ENCODE peak calls at places on chromosomes 16 and 17, in eight cellular contexts. N is GM12892, M is spleen, C is A549, W is stomach, Z is HCT116, P is lower leg skin, X is Peyer's patch. Y is an unnamed sample.

GRCh38 chr17:77460514-77461046 is 319.8 kb downstream of the SEC14L1 start:
- DNase-seq in N (no peak), M (no peak), C (no peak), W (no peak), Z (no peak), P (no peak), X (no peak), Y (no peak)

GRCh38 chr16:59113009-59113408 is 378.9 kb upstream of the GOT2 start:
- DNase-seq in N (no peak), M (no peak), C (no peak), W (no peak), Z (no peak), P (no peak), X (no peak), Y (no peak)

GRCh38 chr16:78551487-78552085 is 452.1 kb downstream of the WWOX start:
- DNase-seq in N (no peak), M (no peak), C (no peak), W (no peak), Z (no peak), P (no peak), X (no peak), Y (no peak)

GRCh38 chr16:24539850-24540484 is 601 bp downstream of the RBBP6 start:
- DNase-seq in N (peak; percentile 25), M (peak; percentile 95), C (no peak), W (peak; percentile 67), Z (no peak), P (no peak), X (peak; percentile 76), Y (no peak)

GRCh38 chr16:919658-920631 is 50.8 kb downstream of the LMF1 start:
- DNase-seq in N (no peak), M (peak; percentile 75), C (no peak), W (no peak), Z (no peak), P (peak; percentile 22), X (no peak), Y (no peak)

GRCh38 chr17:44024853-44025252 is 10.1 kb upstream of the TMEM101 start:
- DNase-seq in N (no peak), M (no peak), C (no peak), W (no peak), Z (no peak), P (no peak), X (no peak), Y (no peak)

GRCh38 chr16:1548727-1549126 is 15.3 kb downstream of the TMEM204 start:
- DNase-seq in N (no peak), M (no peak), C (no peak), W (no peak), Z (no peak), P (no peak), X (no peak), Y (no peak)

GRCh38 chr17:39676198-39676819 is 8.1 kb downstream of the PNMT start:
- DNase-seq in N (no peak), M (peak; percentile 89), C (no peak), W (peak; percentile 84), Z (no peak), P (no peak), X (peak; percentile 81), Y (no peak)

GRCh38 chr17:7043544-7044268 is at the start of gene SLC16A11:
- DNase-seq in N (no peak), M (peak; percentile 88), C (no peak), W (peak; percentile 59), Z (no peak), P (peak; percentile 44), X (peak; percentile 83), Y (no peak)

GRCh38 chr17:81285179-81285878 is 9.8 kb downstream of the SLC38A10 start:
- DNase-seq in N (peak; percentile 70), M (peak; percentile 95), C (no peak), W (peak; percentile 56), Z (no peak), P (peak; percentile 65), X (peak; percentile 80), Y (no peak)

GRCh38 chr17:60743812-60744211 is 66.2 kb downstream of the BCAS3 start:
- DNase-seq in N (no peak), M (no peak), C (no peak), W (no peak), Z (peak; percentile 28), P (no peak), X (no peak), Y (no peak)

GRCh38 chr16:12426122-12426521 is 377.6 kb downstream of the CPPED1 start:
- DNase-seq in N (no peak), M (no peak), C (no peak), W (no peak), Z (no peak), P (no peak), X (no peak), Y (no peak)

GRCh38 chr17:17711708-17712141 is 30.5 kb downstream of the RAI1 start:
- DNase-seq in N (no peak), M (no peak), C (no peak), W (peak; percentile 55), Z (no peak), P (no peak), X (no peak), Y (no peak)

GRCh38 chr17:7720125-7720524 is 2.6 kb downstream of the DNAH2 start:
- DNase-seq in N (no peak), M (no peak), C (no peak), W (no peak), Z (no peak), P (no peak), X (no peak), Y (no peak)

GRCh38 chr17:5585814-5586558 is 1.7 kb upstream of the NLRP1 start:
- DNase-seq in N (no peak), M (no peak), C (no peak), W (no peak), Z (no peak), P (no peak), X (no peak), Y (no peak)

GRCh38 chr17:44004761-44005526 is 522 bp downstream of the NAGS start:
- DNase-seq in N (no peak), M (peak; percentile 81), C (no peak), W (peak; percentile 36), Z (no peak), P (no peak), X (peak; percentile 85), Y (no peak)

GRCh38 chr17:13474073-13474800 is 127.5 kb downstream of the HS3ST3A1 start:
- DNase-seq in N (no peak), M (no peak), C (no peak), W (no peak), Z (no peak), P (no peak), X (no peak), Y (no peak)

GRCh38 chr16:89749637-89750036 is 28.3 kb downstream of the ZNF276 start:
- DNase-seq in N (no peak), M (peak; percentile 85), C (no peak), W (peak; percentile 60), Z (no peak), P (no peak), X (no peak), Y (no peak)

GRCh38 chr17:65487161-65487560 is 74.3 kb downstream of the AXIN2 start:
- DNase-seq in N (no peak), M (no peak), C (no peak), W (no peak), Z (no peak), P (no peak), X (no peak), Y (no peak)

DNA sequence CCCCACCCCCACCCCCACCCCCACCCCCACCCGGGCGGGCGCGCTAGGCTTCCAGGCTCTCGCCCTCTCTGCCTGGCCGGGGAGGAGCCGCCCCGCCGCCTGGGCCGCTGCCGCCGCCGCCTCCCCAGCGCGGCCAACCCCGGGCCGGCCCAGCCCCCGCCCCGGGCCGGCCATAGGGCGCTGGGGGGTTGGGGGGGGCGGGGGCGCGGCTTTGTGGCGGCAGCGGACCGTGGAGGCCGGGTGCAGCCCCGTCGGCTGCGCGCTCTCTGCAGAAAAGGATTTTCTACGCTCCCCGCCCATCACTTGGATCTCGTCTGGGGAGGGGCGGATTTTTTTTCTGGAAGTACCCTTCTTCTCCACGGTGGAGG is 230.9 kb downstream of the MRTFB start:
- DNase-seq in N (peak; percentile 79), M (no peak), C (peak; percentile 56), W (peak; percentile 62), Z (no peak), P (no peak), X (peak; percentile 55), Y (peak; percentile 80)
- TF ChIP-seq POLR2A in N (no peak), M (no peak), C (peak; percentile 47), W (no peak), Z (no peak), P (no peak), X (no peak), Y (peak; percentile 46)

DNA sequence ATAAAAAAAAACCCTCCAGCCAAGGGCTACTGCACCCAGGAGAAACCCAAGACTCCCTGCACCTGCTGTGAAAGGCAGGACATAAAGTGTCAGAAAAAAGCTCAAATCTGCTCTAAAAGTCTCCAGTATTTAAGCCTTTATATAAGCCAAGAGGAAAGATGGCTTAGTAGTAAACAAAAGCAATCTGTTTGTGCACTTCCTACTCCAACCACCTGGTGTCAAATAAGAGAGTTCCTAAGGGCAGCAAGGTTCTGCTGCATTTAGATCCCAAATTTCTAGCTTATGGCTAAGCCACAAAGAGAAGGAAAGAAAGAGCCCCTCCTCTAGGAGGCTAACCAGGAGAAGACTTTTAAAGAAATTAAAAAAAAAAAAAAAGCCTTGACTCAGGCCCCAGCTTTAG is 20.6 kb downstream of the ACSM1 start:
- DNase-seq in N (no peak), M (no peak), C (no peak), W (no peak), Z (no peak), P (no peak), X (no peak), Y (no peak)
- TF ChIP-seq POLR2A in N (no peak), M (no peak), C (no peak), W (no peak), Z (no peak), P (no peak), X (no peak), Y (no peak)

GRCh38 chr17:80269405-80269807 is 8.8 kb downstream of the RNF213 start:
- DNase-seq in N (no peak), M (no peak), C (no peak), W (no peak), Z (no peak), P (no peak), X (no peak), Y (no peak)
- TF ChIP-seq POLR2A in N (no peak), M (no peak), C (no peak), W (no peak), Z (no peak), P (no peak), X (no peak), Y (no peak)

DNA sequence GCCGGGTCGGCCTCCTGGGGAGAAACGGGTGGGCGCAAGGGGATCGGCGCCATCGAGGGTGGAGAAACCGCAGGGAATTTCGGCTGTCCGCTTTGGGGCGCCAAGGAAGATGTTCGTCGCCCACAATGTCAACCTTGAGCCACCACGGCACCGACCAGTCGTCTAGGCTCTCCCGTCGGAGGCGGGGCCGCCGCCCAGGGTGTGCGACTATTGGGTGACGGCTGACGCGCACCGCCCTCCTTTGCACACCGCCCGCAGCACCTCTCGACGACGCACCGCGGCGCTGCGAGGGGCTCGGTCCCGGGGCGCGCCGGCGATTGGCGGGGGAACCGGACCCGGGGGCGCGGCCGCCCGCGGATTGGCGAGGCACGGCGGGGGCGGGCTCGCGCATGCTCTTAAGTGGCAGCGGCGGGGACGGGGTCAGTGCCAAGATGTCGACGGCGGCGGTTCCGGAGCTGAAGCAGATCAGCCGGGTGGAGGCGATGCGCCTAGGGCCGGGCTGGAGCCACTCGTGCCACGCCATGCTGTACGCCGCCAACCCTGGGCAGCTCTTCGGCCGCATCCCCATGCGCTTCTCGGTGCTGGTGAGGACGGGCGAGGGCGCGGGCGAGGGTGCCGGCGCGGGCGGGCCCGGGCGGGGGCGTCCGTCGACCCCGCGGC is at the start of gene NUDT16L1:
- DNase-seq in N (peak; percentile 99), M (peak; percentile 99), C (peak; percentile 97), W (peak; percentile 98), Z (peak; percentile 77), P (peak; percentile 95), X (peak; percentile 98), Y (peak; percentile 99)
- TF ChIP-seq POLR2A in N (peak; percentile 96), M (no peak), C (peak; percentile 91), W (no peak), Z (peak; percentile 62), P (no peak), X (peak; percentile 76), Y (peak; percentile 80)

Y was measured in H54.